ENCODE peak calls at places on chromosomes 12 and 14, in six cellular contexts. One of them, this sample, is unnamed.

GRCh38 chr14:34220921-34221320 is 241.1 kb downstream of the SPTSSA start:
- DNase-seq in astrocyte of the spinal cord: no peak
- DNase-seq in AG09319: no peak
- DNase-seq in neural crest cell: no peak
- DNase-seq in chondrocyte: no peak
- DNase-seq in A549: no peak
- DNase-seq in this sample: no peak

GRCh38 chr14:62436256-62436655 is 609.0 kb downstream of the KCNH5 start:
- DNase-seq in astrocyte of the spinal cord: peak; percentile 8
- DNase-seq in AG09319: no peak
- DNase-seq in neural crest cell: no peak
- DNase-seq in chondrocyte: no peak
- DNase-seq in A549: no peak
- DNase-seq in this sample: peak; percentile 15

GRCh38 chr14:101789222-101789621 is 27.7 kb downstream of the PPP2R5C start:
- DNase-seq in astrocyte of the spinal cord: no peak
- DNase-seq in AG09319: no peak
- DNase-seq in neural crest cell: no peak
- DNase-seq in chondrocyte: no peak
- DNase-seq in A549: no peak
- DNase-seq in this sample: no peak

GRCh38 chr12:77723308-77723707 is 107.4 kb upstream of the NAV3 start:
- DNase-seq in astrocyte of the spinal cord: no peak
- DNase-seq in AG09319: no peak
- DNase-seq in neural crest cell: no peak
- DNase-seq in chondrocyte: no peak
- DNase-seq in A549: no peak
- DNase-seq in this sample: peak; percentile 22

GRCh38 chr12:30965613-30965985 is 39.1 kb downstream of the TSPAN11 start:
- DNase-seq in astrocyte of the spinal cord: no peak
- DNase-seq in AG09319: no peak
- DNase-seq in neural crest cell: no peak
- DNase-seq in chondrocyte: peak; percentile 40
- DNase-seq in A549: peak; percentile 18
- DNase-seq in this sample: peak; percentile 32

GRCh38 chr14:64763801-64764511 is 59.7 kb downstream of the PLEKHG3 start:
- DNase-seq in astrocyte of the spinal cord: peak; percentile 41
- DNase-seq in AG09319: no peak
- DNase-seq in neural crest cell: no peak
- DNase-seq in chondrocyte: peak; percentile 70
- DNase-seq in A549: no peak
- DNase-seq in this sample: peak; percentile 19

GRCh38 chr14:90454041-90455000 is 57.5 kb downstream of the CALM1 start:
- DNase-seq in astrocyte of the spinal cord: peak; percentile 83
- DNase-seq in AG09319: peak; percentile 51
- DNase-seq in neural crest cell: peak; percentile 90
- DNase-seq in chondrocyte: no peak
- DNase-seq in A549: peak; percentile 67
- DNase-seq in this sample: peak; percentile 42

GRCh38 chr12:66107451-66107915 is 23.1 kb downstream of the LLPH start:
- DNase-seq in astrocyte of the spinal cord: peak; percentile 92
- DNase-seq in AG09319: peak; percentile 89
- DNase-seq in neural crest cell: peak; percentile 80
- DNase-seq in chondrocyte: no peak
- DNase-seq in A549: peak; percentile 69
- DNase-seq in this sample: peak; percentile 98

GRCh38 chr14:68926236-68926635 is 52.9 kb downstream of the ACTN1 start:
- DNase-seq in astrocyte of the spinal cord: no peak
- DNase-seq in AG09319: no peak
- DNase-seq in neural crest cell: no peak
- DNase-seq in chondrocyte: no peak
- DNase-seq in A549: no peak
- DNase-seq in this sample: no peak

GRCh38 chr12:3229577-3229976 is 152.4 kb downstream of the TSPAN9 start:
- DNase-seq in astrocyte of the spinal cord: no peak
- DNase-seq in AG09319: no peak
- DNase-seq in neural crest cell: no peak
- DNase-seq in chondrocyte: no peak
- DNase-seq in A549: no peak
- DNase-seq in this sample: no peak

GRCh38 chr12:6792522-6793201 is 3.3 kb downstream of the CD4 start:
- DNase-seq in astrocyte of the spinal cord: peak; percentile 9
- DNase-seq in AG09319: no peak
- DNase-seq in neural crest cell: peak; percentile 33
- DNase-seq in chondrocyte: no peak
- DNase-seq in A549: no peak
- DNase-seq in this sample: no peak

GRCh38 chr12:43847427-43847826 is 11.5 kb downstream of the TMEM117 start:
- DNase-seq in astrocyte of the spinal cord: peak; percentile 52
- DNase-seq in AG09319: no peak
- DNase-seq in neural crest cell: no peak
- DNase-seq in chondrocyte: no peak
- DNase-seq in A549: no peak
- DNase-seq in this sample: peak; percentile 11

GRCh38 chr14:87794566-87794965 is 198.4 kb downstream of the GALC start:
- DNase-seq in astrocyte of the spinal cord: no peak
- DNase-seq in AG09319: no peak
- DNase-seq in neural crest cell: no peak
- DNase-seq in chondrocyte: no peak
- DNase-seq in A549: no peak
- DNase-seq in this sample: no peak

GRCh38 chr12:113403435-113404415 is at the start of gene SDS:
- DNase-seq in astrocyte of the spinal cord: peak; percentile 28
- DNase-seq in AG09319: no peak
- DNase-seq in neural crest cell: no peak
- DNase-seq in chondrocyte: no peak
- DNase-seq in A549: no peak
- DNase-seq in this sample: peak; percentile 71

GRCh38 chr12:131619736-131620506 is 91.0 kb upstream of the SFSWAP start:
- DNase-seq in astrocyte of the spinal cord: no peak
- DNase-seq in AG09319: no peak
- DNase-seq in neural crest cell: no peak
- DNase-seq in chondrocyte: no peak
- DNase-seq in A549: no peak
- DNase-seq in this sample: no peak

GRCh38 chr12:98516184-98516873 is 939 bp downstream of the TMPO start:
- DNase-seq in astrocyte of the spinal cord: peak; percentile 85
- DNase-seq in AG09319: peak; percentile 56
- DNase-seq in neural crest cell: peak; percentile 63
- DNase-seq in chondrocyte: no peak
- DNase-seq in A549: peak; percentile 74
- DNase-seq in this sample: peak; percentile 93

GRCh38 chr14:75222208-75222701 is 45.8 kb upstream of the TMED10 start:
- DNase-seq in astrocyte of the spinal cord: peak; percentile 90
- DNase-seq in AG09319: no peak
- DNase-seq in neural crest cell: no peak
- DNase-seq in chondrocyte: no peak
- DNase-seq in A549: no peak
- DNase-seq in this sample: peak; percentile 94

GRCh38 chr14:80324649-80325048 is 113.3 kb upstream of the DIO2 start:
- DNase-seq in astrocyte of the spinal cord: no peak
- DNase-seq in AG09319: no peak
- DNase-seq in neural crest cell: no peak
- DNase-seq in chondrocyte: no peak
- DNase-seq in A549: no peak
- DNase-seq in this sample: no peak

GRCh38 chr12:7923241-7924236 is 12.4 kb downstream of the SLC2A3 start:
- DNase-seq in astrocyte of the spinal cord: no peak
- DNase-seq in AG09319: no peak
- DNase-seq in neural crest cell: no peak
- DNase-seq in chondrocyte: no peak
- DNase-seq in A549: no peak
- DNase-seq in this sample: no peak

GRCh38 chr12:7144414-7145120 is 14.4 kb downstream of the CLSTN3 start:
- DNase-seq in astrocyte of the spinal cord: peak; percentile 29
- DNase-seq in AG09319: no peak
- DNase-seq in neural crest cell: no peak
- DNase-seq in chondrocyte: peak; percentile 20
- DNase-seq in A549: peak; percentile 63
- DNase-seq in this sample: peak; percentile 41

GRCh38 chr14:99077076-99077843 is 194.7 kb downstream of the BCL11B start:
- DNase-seq in astrocyte of the spinal cord: no peak
- DNase-seq in AG09319: no peak
- DNase-seq in neural crest cell: no peak
- DNase-seq in chondrocyte: no peak
- DNase-seq in A549: no peak
- DNase-seq in this sample: peak; percentile 4

GRCh38 chr12:54126696-54127537 is 61.9 kb downstream of the SMUG1 start:
- DNase-seq in astrocyte of the spinal cord: peak; percentile 13
- DNase-seq in AG09319: no peak
- DNase-seq in neural crest cell: no peak
- DNase-seq in chondrocyte: no peak
- DNase-seq in A549: peak; percentile 55
- DNase-seq in this sample: peak; percentile 69

GRCh38 chr12:100157427-100157821 is 14.8 kb upstream of the BLTP3B start:
- DNase-seq in astrocyte of the spinal cord: no peak
- DNase-seq in AG09319: no peak
- DNase-seq in neural crest cell: no peak
- DNase-seq in chondrocyte: no peak
- DNase-seq in A549: no peak
- DNase-seq in this sample: no peak

GRCh38 chr14:64968167-64968566 is 4.0 kb downstream of the RAB15 start:
- DNase-seq in astrocyte of the spinal cord: no peak
- DNase-seq in AG09319: no peak
- DNase-seq in neural crest cell: no peak
- DNase-seq in chondrocyte: no peak
- DNase-seq in A549: no peak
- DNase-seq in this sample: no peak

GRCh38 chr12:124347805-124348658 is 53.1 kb downstream of the RFLNA start:
- DNase-seq in astrocyte of the spinal cord: no peak
- DNase-seq in AG09319: no peak
- DNase-seq in neural crest cell: peak; percentile 19
- DNase-seq in chondrocyte: no peak
- DNase-seq in A549: no peak
- DNase-seq in this sample: no peak

GRCh38 chr12:120693848-120694247 is 6.9 kb downstream of the MLEC start:
- DNase-seq in astrocyte of the spinal cord: no peak
- DNase-seq in AG09319: no peak
- DNase-seq in neural crest cell: no peak
- DNase-seq in chondrocyte: no peak
- DNase-seq in A549: no peak
- DNase-seq in this sample: no peak
- TF ChIP-seq CTCF in astrocyte of the spinal cord: no peak
- TF ChIP-seq CTCF in AG09319: no peak
- TF ChIP-seq CTCF in neural crest cell: no peak
- TF ChIP-seq CTCF in chondrocyte: no peak
- TF ChIP-seq CTCF in A549: no peak
- TF ChIP-seq CTCF in this sample: no peak

DNA sequence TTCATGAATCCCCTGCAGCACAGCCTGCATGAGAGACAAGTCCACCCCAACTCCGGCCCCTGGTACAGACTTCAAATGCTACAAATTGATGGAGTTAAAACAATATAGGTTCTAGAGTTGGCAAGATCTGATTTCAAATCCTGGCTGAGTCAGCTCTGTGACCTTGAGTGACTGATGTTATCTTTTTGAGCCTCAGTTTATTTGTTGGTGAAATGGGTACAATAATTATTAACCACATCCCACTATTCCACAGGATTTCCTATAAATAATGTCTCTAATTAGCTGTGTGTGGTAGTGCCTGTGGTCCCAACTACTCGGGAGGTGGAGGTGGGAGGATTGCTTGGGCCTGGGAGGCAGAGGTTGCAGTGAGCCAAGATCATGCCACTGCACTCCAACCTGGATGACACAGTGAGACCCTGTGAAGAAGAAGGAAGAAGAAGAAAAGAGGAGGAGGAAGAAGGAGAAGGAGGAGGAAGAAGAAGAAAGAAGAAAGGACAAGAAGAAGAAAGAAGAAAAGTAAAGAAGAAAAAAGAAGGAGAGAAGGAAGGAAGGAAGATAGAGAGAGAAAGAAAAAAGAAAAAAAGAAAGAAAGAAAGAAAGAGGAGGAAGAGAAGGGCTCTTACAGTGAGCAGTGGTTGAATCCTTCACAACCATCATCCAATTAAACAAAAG is 39.6 kb upstream of the DICER1 start:
- DNase-seq in astrocyte of the spinal cord: no peak
- DNase-seq in AG09319: no peak
- DNase-seq in neural crest cell: no peak
- DNase-seq in chondrocyte: no peak
- DNase-seq in A549: no peak
- DNase-seq in this sample: no peak
- TF ChIP-seq CTCF in astrocyte of the spinal cord: no peak
- TF ChIP-seq CTCF in AG09319: no peak
- TF ChIP-seq CTCF in neural crest cell: no peak
- TF ChIP-seq CTCF in chondrocyte: no peak
- TF ChIP-seq CTCF in A549: no peak
- TF ChIP-seq CTCF in this sample: no peak

DNA sequence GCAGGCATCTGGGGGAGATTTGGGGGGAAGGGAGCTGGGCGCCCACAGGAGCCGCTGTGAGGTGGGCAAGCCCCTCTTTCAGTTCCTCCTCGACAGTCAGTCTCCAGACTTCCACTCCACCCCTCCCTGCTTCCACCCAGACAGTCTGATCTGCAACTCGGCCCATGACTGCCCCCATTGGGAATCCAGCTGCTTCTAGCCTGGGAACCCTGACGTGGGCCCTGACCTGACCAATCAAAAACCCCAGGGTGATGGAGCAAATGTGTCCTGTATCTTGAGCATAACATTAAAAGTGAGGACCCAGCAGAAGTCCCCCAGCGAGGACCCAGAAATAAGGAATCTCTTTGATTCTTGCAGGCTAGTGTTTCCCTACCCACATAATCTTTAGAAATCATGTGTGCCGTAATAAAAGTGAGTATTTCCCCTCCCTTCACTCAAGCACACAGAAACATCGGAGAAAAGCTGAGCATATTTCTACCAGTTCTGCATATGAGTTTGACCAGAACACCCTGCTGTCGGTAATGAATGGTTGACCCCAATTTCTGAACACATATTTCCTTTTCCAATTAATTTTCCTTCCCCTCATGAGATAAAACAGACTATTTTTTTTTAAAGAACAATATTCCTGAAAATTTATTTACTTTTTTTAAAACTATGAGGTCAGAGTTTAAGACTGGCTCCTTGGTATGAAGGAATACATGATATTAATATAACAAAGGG is 6.4 kb downstream of the SSH1 start:
- DNase-seq in astrocyte of the spinal cord: peak; percentile 81
- DNase-seq in AG09319: no peak
- DNase-seq in neural crest cell: no peak
- DNase-seq in chondrocyte: no peak
- DNase-seq in A549: peak; percentile 92
- DNase-seq in this sample: no peak
- TF ChIP-seq CTCF in astrocyte of the spinal cord: peak; percentile 16
- TF ChIP-seq CTCF in AG09319: no peak
- TF ChIP-seq CTCF in neural crest cell: no peak
- TF ChIP-seq CTCF in chondrocyte: peak; percentile 54
- TF ChIP-seq CTCF in A549: peak; percentile 34
- TF ChIP-seq CTCF in this sample: no peak

DNA sequence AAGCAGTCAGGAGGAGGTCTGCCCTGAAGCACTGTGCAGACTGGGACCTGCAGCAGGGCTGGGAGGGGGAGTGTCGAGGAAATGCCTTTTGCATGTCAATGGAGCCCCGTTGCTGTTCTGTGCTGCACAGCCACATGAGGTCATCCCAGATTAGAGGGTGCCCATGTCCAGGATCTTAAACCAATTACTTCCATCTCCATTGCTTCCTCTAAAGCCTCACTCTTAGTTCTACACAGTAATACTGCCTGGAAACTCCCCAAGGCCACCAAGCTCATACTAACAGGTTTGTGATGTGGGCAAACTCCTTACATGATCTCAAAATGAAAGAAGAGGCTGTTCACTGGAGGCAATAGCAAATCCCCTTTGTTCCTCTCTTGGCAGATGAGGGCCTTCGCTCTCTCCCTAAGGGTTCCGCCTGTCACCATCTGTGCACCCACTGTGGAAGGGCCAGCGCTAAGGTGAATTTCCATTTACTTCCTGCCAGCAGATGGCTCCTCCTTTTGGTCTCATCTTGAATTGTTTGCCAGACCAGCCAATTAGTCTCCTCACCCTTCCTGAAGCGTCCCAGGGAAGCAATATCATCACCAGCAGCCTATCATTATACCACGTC is 35.4 kb upstream of the LTA4H start:
- DNase-seq in astrocyte of the spinal cord: peak; percentile 25
- DNase-seq in AG09319: no peak
- DNase-seq in neural crest cell: no peak
- DNase-seq in chondrocyte: no peak
- DNase-seq in A549: no peak
- DNase-seq in this sample: peak; percentile 22
- TF ChIP-seq CTCF in astrocyte of the spinal cord: no peak
- TF ChIP-seq CTCF in AG09319: no peak
- TF ChIP-seq CTCF in neural crest cell: no peak
- TF ChIP-seq CTCF in chondrocyte: peak; percentile 57
- TF ChIP-seq CTCF in A549: peak; percentile 14
- TF ChIP-seq CTCF in this sample: no peak

This sample was measured in MCF 10A.